ENCODE peak calls at places on chromosome 2, in nine cellular contexts. A is sigmoid colon, Z is cardiac muscle cell, D is B cell, E is brain microvascular endothelial cell, Q is adrenal gland, S is body of pancreas, C is endothelial cell, T is foreskin fibroblast. V is an unnamed sample.
A peak's percentile ranks its signal among the peaks of the same experiment; 100 is the strongest.

GRCh38 chr2:198697218-198697617 is 760.5 kb downstream of the SATB2 start:
- DNase-seq in A (no peak), Z (no peak), D (no peak), E (no peak), Q (no peak), S (no peak), C (no peak), T (no peak), V (no peak)

GRCh38 chr2:72851333-72851732 is 25.5 kb upstream of the EXOC6B start:
- DNase-seq in A (no peak), Z (no peak), D (no peak), E (no peak), Q (no peak), S (no peak), C (no peak), T (no peak), V (no peak)

GRCh38 chr2:9232886-9233285 is 26.3 kb downstream of the ASAP2 start:
- DNase-seq in A (no peak), Z (no peak), D (peak; percentile 6), E (no peak), Q (no peak), S (no peak), C (no peak), T (no peak), V (no peak)

GRCh38 chr2:25664531-25665307 is 8.7 kb downstream of the DTNB start:
- DNase-seq in A (peak; percentile 66), Z (peak; percentile 81), D (peak; percentile 46), E (peak; percentile 62), Q (peak; percentile 67), S (peak; percentile 79), C (peak; percentile 71), T (peak; percentile 41), V (no peak)

GRCh38 chr2:192940767-192941166 is 746.0 kb upstream of the TMEFF2 start:
- DNase-seq in A (no peak), Z (peak; percentile 8), D (no peak), E (no peak), Q (no peak), S (no peak), C (no peak), T (no peak), V (no peak)

GRCh38 chr2:160353166-160353565 is 140.4 kb downstream of the RBMS1 start:
- DNase-seq in A (no peak), Z (no peak), D (no peak), E (no peak), Q (no peak), S (no peak), C (no peak), T (no peak), V (no peak)

GRCh38 chr2:62705859-62706720 is 577 bp downstream of the EHBP1 start:
- DNase-seq in A (peak; percentile 89), Z (peak; percentile 58), D (no peak), E (peak; percentile 13), Q (peak; percentile 79), S (peak; percentile 61), C (peak; percentile 60), T (peak; percentile 50), V (peak; percentile 31)

GRCh38 chr2:49940616-49941015 is 786.3 kb upstream of the FSHR start:
- DNase-seq in A (no peak), Z (no peak), D (no peak), E (no peak), Q (no peak), S (no peak), C (no peak), T (no peak), V (no peak)

GRCh38 chr2:218219934-218220333 is 2.9 kb downstream of the ARPC2 start:
- DNase-seq in A (no peak), Z (no peak), D (no peak), E (no peak), Q (no peak), S (no peak), C (no peak), T (no peak), V (no peak)

GRCh38 chr2:10245661-10246060 is 57.0 kb upstream of the HPCAL1 start:
- DNase-seq in A (peak; percentile 29), Z (no peak), D (no peak), E (no peak), Q (no peak), S (no peak), C (no peak), T (no peak), V (no peak)
- TF ChIP-seq CTCF in A (no peak), Z (no peak), D (no peak), E (no peak), Q (no peak), S (no peak), C (no peak), T (no peak), V (no peak)

DNA sequence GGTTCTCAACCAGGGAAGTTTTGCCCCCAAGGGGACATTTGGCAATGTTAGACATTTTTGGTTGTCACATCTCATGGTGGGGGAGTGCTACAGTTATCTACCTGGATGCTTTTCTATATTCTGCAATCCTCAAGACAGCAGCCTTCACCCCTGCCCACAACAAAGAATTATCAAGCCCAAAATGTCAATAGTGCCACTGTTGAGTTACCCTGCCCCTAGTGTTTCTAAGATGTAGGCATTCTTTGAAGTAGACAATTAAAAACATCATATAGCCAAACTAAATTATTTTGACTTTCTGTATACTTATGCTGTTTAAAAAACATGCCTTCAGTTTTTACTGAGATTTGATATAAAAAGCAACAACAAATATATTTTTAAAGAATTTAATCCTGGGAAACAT is 48.0 kb downstream of the ABI2 start:
- DNase-seq in A (no peak), Z (no peak), D (no peak), E (no peak), Q (no peak), S (no peak), C (no peak), T (no peak), V (no peak)
- TF ChIP-seq CTCF in A (no peak), Z (no peak), D (no peak), E (no peak), Q (no peak), S (no peak), C (no peak), T (no peak), V (no peak)

GRCh38 chr2:117470311-117471095 is 344.0 kb upstream of the DDX18 start:
- DNase-seq in A (no peak), Z (peak; percentile 68), D (no peak), E (no peak), Q (peak; percentile 11), S (peak; percentile 54), C (peak; percentile 62), T (no peak), V (no peak)
- TF ChIP-seq CTCF in A (no peak), Z (no peak), D (peak; percentile 18), E (peak; percentile 22), Q (peak; percentile 51), S (peak; percentile 52), C (peak; percentile 90), T (no peak), V (peak; percentile 27)

DNA sequence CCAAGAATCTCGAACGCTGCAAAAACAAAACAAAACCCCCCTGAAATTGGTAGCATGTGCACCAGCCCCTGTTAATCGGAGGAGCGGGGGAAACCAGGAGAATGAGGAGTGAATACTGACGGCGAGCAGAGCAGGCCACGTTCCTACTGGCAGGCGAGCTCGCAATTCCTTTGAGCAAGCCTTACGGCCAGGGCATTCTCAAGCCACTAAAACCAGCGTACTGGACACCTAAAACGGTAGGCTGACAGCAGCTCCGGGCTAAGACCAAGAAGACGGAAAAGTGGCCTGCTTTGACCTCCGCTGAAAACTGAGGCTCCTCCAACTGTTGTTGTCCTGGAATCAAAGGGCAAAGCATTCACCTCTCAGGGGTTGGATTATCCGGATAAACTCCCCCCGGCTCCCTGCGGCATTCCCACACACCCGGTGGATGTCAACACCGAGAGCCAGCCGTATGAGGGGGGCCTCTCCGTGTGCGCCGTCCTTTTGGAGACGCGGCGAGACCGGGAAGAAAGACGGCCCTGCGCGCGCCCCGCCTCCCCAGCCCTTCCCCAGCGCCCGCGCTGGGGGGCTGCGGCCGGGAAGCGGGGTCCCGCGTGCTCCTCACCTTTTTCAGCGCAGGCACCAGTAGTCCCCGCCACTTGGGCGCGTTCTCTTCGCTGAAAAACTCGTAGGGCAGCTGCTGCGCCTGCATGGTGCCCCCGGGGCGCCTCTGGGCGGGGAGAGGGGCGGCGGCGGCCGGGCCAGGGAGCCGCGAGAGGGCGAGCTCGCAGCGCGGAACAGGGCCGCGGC is 925 bp downstream of the SOS1 start:
- DNase-seq in A (peak; percentile 69), Z (peak; percentile 79), D (peak; percentile 65), E (no peak), Q (peak; percentile 54), S (peak; percentile 51), C (peak; percentile 54), T (peak; percentile 48), V (peak; percentile 64)
- TF ChIP-seq CTCF in A (no peak), Z (peak; percentile 35), D (peak; percentile 33), E (no peak), Q (peak; percentile 33), S (peak; percentile 8), C (no peak), T (no peak), V (peak; percentile 20)

GRCh38 chr2:162155093-162155492 is 3.0 kb upstream of the GCG start:
- DNase-seq in A (no peak), Z (no peak), D (no peak), E (no peak), Q (no peak), S (no peak), C (no peak), T (no peak), V (no peak)
- TF ChIP-seq CTCF in A (no peak), Z (no peak), D (no peak), E (peak; percentile 42), Q (no peak), S (no peak), C (no peak), T (no peak), V (no peak)